ENCODE peak calls at places on chromosomes 1 and 21, in eight cellular contexts. U is activated CD8-positive, alpha-beta T cell treated with anti-CD3 and anti-CD28 coated beads for 36 hours; J is epithelial cell of esophagus; T is COR-L47; X is T-helper 2 cell; P is stimulated activated CD4-positive, alpha-beta T cell treated with anti-CD3 and anti-CD28 coated beads, Interleukin-1b, Interleukin-23, amount 100 ng/mL, for 24 hours; Y is dorsolateral prefrontal cortex; F is WTC11. S is an unnamed sample.

GRCh38 chr1:183543619-183544204 is 46.5 kb downstream of the NCF2 start:
- DNase-seq in J (peak), U (no peak), F (no peak), Y (no peak), P (no peak), T (peak), X (peak), S (no peak)

GRCh38 chr1:218930879-218931278 is 242.8 kb upstream of the LYPLAL1 start:
- DNase-seq in F (no peak), X (no peak), Y (no peak), T (no peak), P (no peak), J (peak), U (no peak), S (no peak)

GRCh38 chr1:109274533-109275476 is 8.1 kb downstream of the PSRC1 start:
- DNase-seq in J (peak), U (no peak), Y (no peak), T (peak), X (no peak), F (no peak), P (no peak), S (peak)

GRCh38 chr1:27560271-27561125 is 43.4 kb downstream of the AHDC1 start:
- DNase-seq in X (no peak), T (no peak), Y (no peak), F (no peak), P (no peak), J (peak), U (no peak), S (no peak)

GRCh38 chr1:7561331-7561921 is 209.7 kb upstream of the VAMP3 start:
- DNase-seq in F (peak), Y (no peak), U (peak), T (no peak), X (no peak), P (no peak), J (no peak), S (no peak)

GRCh38 chr1:168693197-168693871 is 35.7 kb downstream of the DPT start:
- DNase-seq in P (no peak), X (no peak), U (no peak), T (no peak), F (no peak), J (no peak), Y (no peak), S (no peak)

GRCh38 chr21:45294509-45295291 is 7.0 kb upstream of the POFUT2 start:
- DNase-seq in X (no peak), P (no peak), Y (no peak), F (no peak), U (no peak), T (no peak), J (peak), S (peak)

GRCh38 chr1:220527279-220528048 is 472 bp upstream of the MARK1 start:
- DNase-seq in U (no peak), T (peak), J (peak), Y (no peak), X (no peak), F (no peak), P (no peak), S (no peak)

GRCh38 chr21:25342811-25343210 is 264.5 kb downstream of the MRPL39 start:
- DNase-seq in P (no peak), U (no peak), Y (no peak), X (no peak), T (no peak), J (no peak), F (no peak), S (no peak)

GRCh38 chr21:33036430-33037162 is 10.9 kb downstream of the OLIG2 start:
- DNase-seq in J (peak), F (no peak), X (no peak), T (no peak), P (no peak), U (peak), Y (no peak), S (no peak)